ENCODE peak calls at places on chromosomes 11 and 22, in eight cellular contexts. K is kidney, L is endothelial cell of umbilical vein, I is fibroblast of lung, W is body of pancreas, T is tibial artery, V is ovary, C is cardiac muscle cell. M is an unnamed sample. For H3K36me3, the result is how much of the 10 kb centered on the place peaks cover.

GRCh38 chr11:124879999-124880611 is 14.9 kb downstream of the ROBO3 start:
- DNase-seq in L (peak), T (peak), V (no peak), W (no peak), K (no peak), I (no peak), C (no peak), M (no peak)

GRCh38 chr22:35330258-35330861 is 30.7 kb downstream of the TOM1 start:
- DNase-seq in V (peak), K (peak), T (peak), I (peak), C (no peak), L (peak), W (peak), M (peak)

GRCh38 chr22:40436460-40437431 is 66.4 kb downstream of the SGSM3 start:
- DNase-seq in I (peak), V (peak), L (peak), K (no peak), C (peak), W (peak), T (peak), M (no peak)

GRCh38 chr11:73426184-73426845 is 50.1 kb downstream of the RELT start:
- DNase-seq in L (no peak), K (no peak), T (no peak), V (no peak), I (peak), C (peak), W (no peak), M (no peak)

GRCh38 chr22:47065756-47066615 is 303.5 kb downstream of the TBC1D22A start:
- DNase-seq in K (no peak), L (peak), T (peak), W (peak), C (no peak), V (no peak), I (peak), M (no peak)

GRCh38 chr11:128261011-128261421 is 326.3 kb downstream of the ETS1 start:
- DNase-seq in T (no peak), W (no peak), L (no peak), K (no peak), C (no peak), I (no peak), V (no peak), M (no peak)

GRCh38 chr11:73239571-73240189 is 21.6 kb downstream of the P2RY2 start:
- DNase-seq in L (no peak), W (no peak), C (no peak), K (no peak), I (no peak), T (no peak), V (no peak), M (no peak)

GRCh38 chr11:45076761-45077160 is 69.7 kb upstream of the PRDM11 start:
- DNase-seq in V (no peak), C (no peak), W (no peak), I (no peak), T (no peak), L (no peak), K (no peak), M (no peak)

GRCh38 chr11:63532799-63533475 is 3.7 kb upstream of the PLAAT4 start:
- DNase-seq in C (no peak), K (no peak), W (no peak), V (no peak), L (no peak), I (no peak), T (no peak), M (no peak)

GRCh38 chr11:31419669-31420068 is 50.0 kb downstream of the DNAJC24 start:
- DNase-seq in T (no peak), L (no peak), K (no peak), C (no peak), W (no peak), I (peak), V (no peak), M (no peak)

GRCh38 chr11:66717925-66718319 is 11.1 kb downstream of the SPTBN2 start:
- DNase-seq in V (no peak), I (no peak), T (no peak), C (no peak), W (peak), L (no peak), K (peak), M (no peak)

GRCh38 chr11:97158256-97158655 is 768.4 kb downstream of the JRKL start:
- DNase-seq in L (no peak), V (no peak), I (no peak), K (no peak), T (no peak), C (no peak), W (no peak), M (no peak)

GRCh38 chr22:17583151-17583550 is 19.9 kb downstream of the SLC25A18 start:
- DNase-seq in L (no peak), I (no peak), W (no peak), T (no peak), V (no peak), C (no peak), K (no peak), M (no peak)

GRCh38 chr22:45914309-45914708 is 62.7 kb downstream of the WNT7B start:
- DNase-seq in C (no peak), K (no peak), W (no peak), L (no peak), T (no peak), V (no peak), I (no peak), M (no peak)

GRCh38 chr11:118628432-118628831 is 21.0 kb downstream of the PHLDB1 start:
- DNase-seq in T (no peak), V (no peak), L (no peak), C (no peak), K (no peak), W (no peak), I (no peak), M (no peak)

GRCh38 chr22:31825513-31825912 is 71.7 kb downstream of the DEPDC5 start:
- DNase-seq in W (no peak), C (no peak), K (no peak), L (no peak), T (no peak), V (no peak), I (no peak), M (no peak)

GRCh38 chr22:23071163-23072034 is 1.1 kb downstream of the GNAZ start:
- DNase-seq in K (peak), T (peak), V (no peak), W (peak), C (no peak), L (no peak), I (no peak), M (no peak)

GRCh38 chr11:32852142-32852541 is 22.4 kb downstream of the PRRG4 start:
- DNase-seq in C (no peak), V (no peak), K (no peak), W (no peak), T (no peak), L (no peak), I (peak), M (peak)

GRCh38 chr11:76634934-76635333 is 35.6 kb downstream of the LRRC32 start:
- DNase-seq in C (no peak), L (no peak), T (no peak), W (no peak), K (no peak), I (no peak), V (peak), M (peak)

GRCh38 chr11:72519220-72519881 is 85.0 kb upstream of the CLPB start:
- DNase-seq in T (no peak), W (no peak), V (no peak), I (peak), L (no peak), K (no peak), C (no peak), M (no peak)

GRCh38 chr11:117547188-117547831 is 219.7 kb downstream of the CEP164 start:
- DNase-seq in T (no peak), L (no peak), W (no peak), V (no peak), K (no peak), C (no peak), I (no peak), M (no peak)

GRCh38 chr11:124199702-124200101 is 16.6 kb downstream of the OR10D3 start:
- DNase-seq in L (no peak), W (no peak), T (no peak), K (no peak), V (no peak), I (peak), C (no peak), M (no peak)

GRCh38 chr11:31060880-31061279 is 308.7 kb downstream of the DCDC1 start:
- DNase-seq in I (peak), V (no peak), T (no peak), C (peak), W (peak), L (no peak), K (no peak), M (no peak)

GRCh38 chr11:74981888-74982287 is 6.8 kb upstream of the NEU3 start:
- DNase-seq in V (no peak), T (no peak), C (no peak), L (no peak), W (no peak), I (no peak), K (no peak), M (no peak)

GRCh38 chr11:46912526-46913150 is 5.7 kb downstream of the LRP4 start:
- DNase-seq in K (no peak), T (no peak), L (no peak), I (no peak), W (no peak), C (peak), V (no peak), M (no peak)

GRCh38 chr11:84563356-84563755 is 1063.8 kb downstream of the DLG2 start:
- DNase-seq in W (no peak), K (no peak), T (no peak), L (no peak), I (no peak), V (no peak), C (no peak), M (no peak)

GRCh38 chr11:88779551-88779950 is 286.2 kb downstream of the GRM5 start:
- DNase-seq in W (no peak), I (peak), V (no peak), T (no peak), C (no peak), K (no peak), L (no peak), M (no peak)

GRCh38 chr22:24333301-24333700 is 62.7 kb downstream of the SPECC1L start:
- DNase-seq in W (no peak), K (no peak), T (no peak), I (peak), L (no peak), C (no peak), V (no peak), M (no peak)

GRCh38 chr11:12746593-12747097 is 72.4 kb downstream of the TEAD1 start:
- DNase-seq in K (peak), I (peak), W (peak), T (no peak), V (peak), L (no peak), C (peak), M (no peak)

GRCh38 chr11:103851166-103851651 is 185.2 kb upstream of the DDI1 start:
- DNase-seq in L (no peak), C (no peak), V (peak), I (peak), T (no peak), W (peak), K (no peak), M (no peak)

GRCh38 chr11:78199653-78200015 is 10.9 kb downstream of the USP35 start:
- DNase-seq in L (no peak), K (no peak), W (no peak), C (no peak), T (no peak), V (no peak), I (no peak), M (no peak)

GRCh38 chr22:35051791-35052190 is 14.2 kb upstream of the ISX start:
- DNase-seq in K (no peak), W (no peak), L (no peak), T (no peak), I (no peak), V (no peak), C (no peak), M (no peak)

GRCh38 chr22:23906641-23907040 is 12.5 kb downstream of the MIF start:
- DNase-seq in W (no peak), C (no peak), I (no peak), K (peak), V (no peak), L (no peak), T (no peak), M (no peak)

GRCh38 chr22:47279337-47279736 is 516.9 kb downstream of the TBC1D22A start:
- DNase-seq in W (no peak), V (no peak), C (no peak), T (no peak), K (peak), I (no peak), L (no peak), M (no peak)

GRCh38 chr11:132475046-132475445 is 1057.3 kb downstream of the OPCML start:
- DNase-seq in T (no peak), W (no peak), K (no peak), V (no peak), L (no peak), C (no peak), I (no peak), M (no peak)

GRCh38 chr11:13205446-13205845 is 72.1 kb upstream of the BMAL1 start:
- DNase-seq in C (no peak), K (no peak), W (no peak), I (no peak), T (no peak), L (peak), V (no peak), M (no peak)

GRCh38 chr22:42743501-42743991 is 22.9 kb upstream of the A4GALT start:
- DNase-seq in T (peak), C (no peak), L (peak), W (peak), V (peak), K (peak), I (peak), M (peak)

GRCh38 chr11:128940603-128941002 is 2.1 kb downstream of the TP53AIP1 start:
- DNase-seq in T (no peak), I (no peak), K (no peak), W (no peak), V (no peak), C (no peak), L (no peak), M (no peak)

DNA sequence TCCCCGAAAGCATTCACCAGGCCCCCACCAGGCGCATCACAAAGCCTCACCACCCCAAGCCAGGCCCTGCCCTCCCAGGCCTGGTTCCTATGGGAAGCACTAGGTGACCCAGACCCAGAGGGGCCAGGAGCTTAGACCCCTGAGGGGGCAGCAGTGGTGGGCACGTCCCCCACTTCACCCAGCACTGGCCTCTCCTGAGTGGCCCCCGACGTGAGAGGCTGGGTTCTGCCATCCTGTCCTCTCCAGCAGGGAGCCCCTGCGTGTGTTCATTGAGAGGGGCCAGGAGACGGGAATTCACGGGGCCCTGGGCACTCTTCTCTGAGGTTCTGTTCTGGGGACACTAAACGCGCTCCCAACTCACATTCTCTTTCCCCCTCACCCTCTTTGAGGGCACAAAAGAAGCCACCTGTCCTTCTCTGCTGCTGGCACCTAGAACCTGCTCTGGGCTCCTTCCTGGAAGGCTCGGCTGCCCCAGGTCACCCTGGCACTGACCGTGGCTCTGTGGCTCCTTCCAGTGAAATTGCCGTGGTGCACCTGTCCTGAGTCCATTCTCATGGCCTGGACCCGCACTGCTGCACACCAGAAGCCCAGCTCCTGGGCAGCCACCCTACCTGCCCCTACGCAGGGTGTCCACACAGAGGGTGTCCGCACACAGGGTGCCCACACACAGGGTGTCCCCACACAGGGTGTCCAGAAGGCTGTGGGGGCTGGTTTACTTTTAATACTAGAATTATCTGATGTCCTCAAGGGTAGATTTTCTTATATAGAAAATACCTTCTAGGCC is 12.2 kb downstream of the PTDSS2 start:
- DNase-seq in C (no peak), K (peak), I (no peak), T (no peak), L (no peak), W (no peak), V (no peak), M (no peak)
- H3K36me3 ChIP-seq in C (under half), K (under half), I (under half), T (under half), L (under half), W (under half), V (under half), M (under half)

DNA sequence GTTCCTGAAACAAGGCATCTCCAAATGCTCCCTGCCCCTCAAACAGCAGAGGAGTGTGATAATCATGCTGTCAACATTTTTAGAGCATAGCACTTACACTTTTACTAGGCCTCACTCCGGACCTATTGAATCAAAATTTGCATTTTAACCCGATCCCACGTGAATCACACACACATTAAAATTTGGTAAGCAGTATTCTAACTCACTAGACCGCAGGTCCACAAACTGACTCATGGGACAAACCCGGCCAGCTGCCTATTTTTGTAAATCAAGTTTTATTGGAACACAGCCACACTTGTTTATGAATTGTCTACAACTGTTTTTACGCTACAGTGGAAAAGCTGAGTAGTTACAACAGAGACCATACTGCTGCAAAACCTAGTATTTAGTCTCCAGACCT is 43.3 kb downstream of the SNX19 start:
- DNase-seq in T (no peak), W (no peak), C (no peak), V (no peak), L (no peak), K (no peak), I (peak), M (no peak)
- H3K36me3 ChIP-seq in T (under half), W (under half), C (under half), V (under half), L (under half), K (under half), I (under half), M (under half)

GRCh38 chr22:19469421-19469820 is 9.6 kb downstream of the UFD1 start:
- DNase-seq in I (no peak), C (no peak), L (no peak), T (no peak), K (no peak), W (no peak), V (no peak), M (no peak)
- H3K36me3 ChIP-seq in I (under half), C (half or more), L (half or more), T (half or more), K (half or more), W (under half), V (under half), M (under half)

DNA sequence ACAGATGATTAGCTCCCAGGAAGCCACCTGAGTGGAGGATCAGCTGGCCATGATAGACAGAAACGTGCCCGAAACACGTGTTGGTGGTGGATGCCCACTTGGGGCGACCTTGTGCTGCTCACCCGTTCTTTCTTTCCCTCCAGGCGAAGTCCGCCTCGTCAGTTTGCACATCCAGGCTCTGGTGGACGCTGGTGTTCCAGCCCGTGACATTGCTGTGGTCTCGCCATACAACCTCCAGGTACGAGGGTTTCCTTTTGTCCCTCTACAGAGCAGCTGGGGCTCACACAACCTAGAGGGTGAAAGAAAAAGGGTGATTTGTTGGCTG is 30.6 kb downstream of the IGHMBP2 start:
- DNase-seq in T (no peak), I (no peak), K (peak), C (no peak), W (no peak), L (no peak), V (no peak), M (no peak)
- H3K36me3 ChIP-seq in T (half or more), I (under half), K (under half), C (under half), W (under half), L (under half), V (under half), M (under half)

DNA sequence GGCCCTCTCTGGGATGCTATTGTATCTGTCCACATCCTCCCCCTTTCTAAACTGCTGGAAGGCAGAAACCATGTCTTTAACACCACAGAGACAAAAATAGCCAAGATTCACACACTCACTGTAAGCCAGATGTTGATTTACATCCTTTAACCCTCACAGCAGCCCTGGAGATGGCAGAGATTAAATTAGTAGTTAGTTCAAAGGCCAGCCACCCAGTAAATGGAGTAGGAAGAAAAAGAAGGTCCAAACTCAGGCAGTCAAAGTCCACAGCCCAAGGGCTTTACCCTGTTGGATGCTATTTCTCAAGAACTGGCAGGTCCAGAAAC is 2.1 kb upstream of the ZNHIT2 start:
- DNase-seq in C (no peak), W (no peak), K (no peak), T (no peak), I (no peak), V (no peak), L (no peak), M (no peak)
- H3K36me3 ChIP-seq in C (under half), W (under half), K (under half), T (under half), I (under half), V (under half), L (under half), M (under half)

M was measured in colonic mucosa.